ENCODE peak calls at places on chromosomes 4 and X, in ten cellular contexts. B is OCI-LY7, M is A549, A is AG10803, L is AG09309, J is H7, G is tibial nerve, U is iPS DF 6.9, F is breast epithelium, T is endodermal cell. Z is an unnamed sample.

GRCh38 chrX:2677764-2678163 is 13.3 kb upstream of the CD99 start:
- DNase-seq in B (no peak), M (peak), A (peak), L (peak), J (no peak), G (peak), U (no peak), F (peak), T (peak), Z (no peak)

GRCh38 chr4:73718375-73719373 is 21.7 kb upstream of the CXCL8 start:
- DNase-seq in B (no peak), M (no peak), A (peak), L (no peak), J (no peak), G (no peak), U (no peak), F (no peak), T (no peak), Z (peak)

GRCh38 chr4:180923476-180923875 is 1319.7 kb upstream of the TENM3 start:
- DNase-seq in B (no peak), M (no peak), A (peak), L (peak), J (no peak), G (no peak), U (no peak), F (no peak), T (no peak), Z (no peak)

GRCh38 chr4:55733874-55734437 is 85.6 kb upstream of the EXOC1L start:
- DNase-seq in B (no peak), M (peak), A (peak), L (no peak), J (no peak), G (peak), U (no peak), F (peak), T (no peak), Z (no peak)

GRCh38 chrX:116277391-116277790 is 106.8 kb downstream of the AGTR2 start:
- DNase-seq in B (no peak), M (no peak), A (peak), L (no peak), J (no peak), G (no peak), U (no peak), F (no peak), T (no peak), Z (no peak)

GRCh38 chrX:124393659-124394058 is 47.3 kb downstream of the SH2D1A start:
- DNase-seq in B (no peak), M (no peak), A (no peak), L (no peak), J (no peak), G (no peak), U (no peak), F (no peak), T (no peak), Z (no peak)

GRCh38 chr4:77805802-77806201 is 13.4 kb downstream of the CNOT6L start:
- DNase-seq in B (no peak), M (no peak), A (no peak), L (no peak), J (no peak), G (no peak), U (no peak), F (no peak), T (no peak), Z (no peak)

GRCh38 chrX:79268788-79269187 is 98.3 kb downstream of the ITM2A start:
- DNase-seq in B (no peak), M (no peak), A (no peak), L (no peak), J (no peak), G (no peak), U (no peak), F (no peak), T (no peak), Z (no peak)

GRCh38 chr4:62709618-62710252 is 1509.6 kb downstream of the ADGRL3 start:
- DNase-seq in B (peak), M (peak), A (no peak), L (no peak), J (no peak), G (no peak), U (no peak), F (no peak), T (no peak), Z (no peak)

GRCh38 chrX:81259714-81260395 is 58.0 kb downstream of the SH3BGRL start:
- DNase-seq in B (no peak), M (no peak), A (peak), L (no peak), J (no peak), G (no peak), U (no peak), F (no peak), T (no peak), Z (no peak)

GRCh38 chr4:107951551-107951950 is 20.2 kb downstream of the CYP2U1 start:
- DNase-seq in B (no peak), M (no peak), A (peak), L (peak), J (no peak), G (no peak), U (no peak), F (no peak), T (no peak), Z (no peak)

GRCh38 chr4:155007660-155008176 is 200.7 kb upstream of the NPY2R start:
- DNase-seq in B (no peak), M (no peak), A (no peak), L (no peak), J (no peak), G (no peak), U (no peak), F (no peak), T (no peak), Z (no peak)

GRCh38 chrX:153339662-153340061 is 5.7 kb downstream of the ZNF275 start:
- DNase-seq in B (no peak), M (no peak), A (no peak), L (no peak), J (no peak), G (no peak), U (no peak), F (no peak), T (no peak), Z (no peak)

GRCh38 chrX:21725498-21725897 is 32.4 kb downstream of the SMPX start:
- DNase-seq in B (no peak), M (peak), A (peak), L (no peak), J (peak), G (no peak), U (no peak), F (no peak), T (no peak), Z (no peak)

GRCh38 chr4:7894677-7895181 is 44.9 kb downstream of the AFAP1 start:
- DNase-seq in B (no peak), M (no peak), A (no peak), L (no peak), J (no peak), G (no peak), U (no peak), F (no peak), T (no peak), Z (no peak)

GRCh38 chr4:86961605-86962295 is 26.9 kb downstream of the AFF1 start:
- DNase-seq in B (peak), M (peak), A (peak), L (no peak), J (no peak), G (no peak), U (no peak), F (no peak), T (no peak), Z (peak)

GRCh38 chr4:8185930-8186329 is 13.2 kb upstream of the SH3TC1 start:
- DNase-seq in B (no peak), M (no peak), A (peak), L (no peak), J (no peak), G (no peak), U (no peak), F (no peak), T (no peak), Z (no peak)

GRCh38 chr4:39559641-39560040 is 32.4 kb upstream of the UGDH start:
- DNase-seq in B (no peak), M (peak), A (peak), L (no peak), J (no peak), G (no peak), U (no peak), F (no peak), T (no peak), Z (no peak)

GRCh38 chrX:118495958-118496762 is 545 bp downstream of the DOCK11 start:
- DNase-seq in B (peak), M (peak), A (no peak), L (no peak), J (peak), G (peak), U (no peak), F (peak), T (peak), Z (peak)

GRCh38 chr4:41647368-41647767 is 101.2 kb downstream of the PHOX2B start:
- DNase-seq in B (no peak), M (no peak), A (no peak), L (no peak), J (no peak), G (no peak), U (no peak), F (no peak), T (no peak), Z (no peak)

GRCh38 chrX:10569946-10570345 is 50.4 kb downstream of the MID1 start:
- DNase-seq in B (no peak), M (no peak), A (no peak), L (no peak), J (no peak), G (no peak), U (no peak), F (no peak), T (no peak), Z (no peak)

GRCh38 chr4:40176602-40177001 is 20.2 kb upstream of the RHOH start:
- DNase-seq in B (no peak), M (no peak), A (no peak), L (no peak), J (peak), G (no peak), U (no peak), F (no peak), T (peak), Z (no peak)

GRCh38 chr4:148926861-148927260 is 484.6 kb upstream of the NR3C2 start:
- DNase-seq in B (no peak), M (no peak), A (peak), L (no peak), J (no peak), G (no peak), U (no peak), F (no peak), T (no peak), Z (no peak)

GRCh38 chrX:15298201-15298600 is 17.2 kb downstream of the ASB11 start:
- DNase-seq in B (no peak), M (no peak), A (no peak), L (no peak), J (no peak), G (no peak), U (no peak), F (no peak), T (no peak), Z (no peak)

GRCh38 chrX:119755981-119756533 is 2.3 kb upstream of the SOWAHD start:
- DNase-seq in B (peak), M (no peak), A (no peak), L (no peak), J (no peak), G (no peak), U (no peak), F (no peak), T (no peak), Z (peak)

GRCh38 chrX:107541244-107541643 is 87.1 kb upstream of the PRPS1 start:
- DNase-seq in B (peak), M (no peak), A (peak), L (no peak), J (no peak), G (no peak), U (no peak), F (no peak), T (no peak), Z (no peak)

GRCh38 chr4:182881928-182882327 is 35.3 kb downstream of the DCTD start:
- DNase-seq in B (no peak), M (no peak), A (peak), L (no peak), J (no peak), G (no peak), U (no peak), F (no peak), T (no peak), Z (no peak)

GRCh38 chr4:99252746-99253145 is 33.7 kb upstream of the ADH6 start:
- DNase-seq in B (no peak), M (no peak), A (no peak), L (no peak), J (no peak), G (no peak), U (no peak), F (no peak), T (no peak), Z (no peak)

GRCh38 chrX:437636-438390 is 51.1 kb upstream of the PPP2R3B start:
- DNase-seq in B (no peak), M (no peak), A (no peak), L (no peak), J (peak), G (no peak), U (no peak), F (no peak), T (peak), Z (no peak)

GRCh38 chrX:130861462-130861861 is 41.5 kb downstream of the ENOX2 start:
- DNase-seq in B (no peak), M (no peak), A (no peak), L (no peak), J (no peak), G (no peak), U (no peak), F (no peak), T (no peak), Z (no peak)

GRCh38 chr4:182576609-182577289 is 333.5 kb downstream of the TENM3 start:
- DNase-seq in B (no peak), M (no peak), A (no peak), L (no peak), J (peak), G (no peak), U (no peak), F (no peak), T (peak), Z (no peak)

GRCh38 chrX:154140742-154141141 is 3.3 kb upstream of the OPN1LW start:
- DNase-seq in B (no peak), M (no peak), A (no peak), L (no peak), J (no peak), G (no peak), U (no peak), F (no peak), T (no peak), Z (no peak)

GRCh38 chrX:13506574-13506973 is 62.8 kb upstream of the EGFL6 start:
- DNase-seq in B (peak), M (peak), A (peak), L (peak), J (peak), G (no peak), U (no peak), F (no peak), T (peak), Z (no peak)

GRCh38 chr4:76790377-76790776 is 107.6 kb downstream of the SOWAHB start:
- DNase-seq in B (no peak), M (no peak), A (no peak), L (no peak), J (no peak), G (no peak), U (no peak), F (no peak), T (no peak), Z (no peak)

GRCh38 chr4:105088110-105088879 is 58.4 kb upstream of the TET2 start:
- DNase-seq in B (no peak), M (peak), A (peak), L (peak), J (no peak), G (peak), U (peak), F (no peak), T (peak), Z (no peak)

GRCh38 chr4:184143770-184144564 is 73.7 kb downstream of the ENPP6 start:
- DNase-seq in B (no peak), M (no peak), A (no peak), L (no peak), J (peak), G (no peak), U (no peak), F (no peak), T (peak), Z (no peak)

GRCh38 chr4:105613326-105613725 is 60.9 kb downstream of the ARHGEF38 start:
- DNase-seq in B (no peak), M (no peak), A (no peak), L (no peak), J (no peak), G (no peak), U (no peak), F (peak), T (no peak), Z (no peak)

GRCh38 chr4:152734015-152734698 is 45.4 kb downstream of the TIGD4 start:
- DNase-seq in B (no peak), M (no peak), A (no peak), L (no peak), J (no peak), G (no peak), U (no peak), F (no peak), T (peak), Z (no peak)

GRCh38 chr4:113468165-113469022 is 293.1 kb downstream of the CAMK2D start:
- DNase-seq in B (no peak), M (peak), A (peak), L (peak), J (peak), G (peak), U (peak), F (peak), T (peak), Z (no peak)
- H3K4me3 ChIP-seq in B (no peak), M (no peak), A (peak), L (no peak), J (no peak), G (no peak), U (no peak), F (no peak), T (no peak), Z (no peak)

GRCh38 chr4:109910261-109910660 is 2.4 kb upstream of the EGF start:
- DNase-seq in B (no peak), M (no peak), A (no peak), L (no peak), J (no peak), G (no peak), U (no peak), F (no peak), T (no peak), Z (no peak)

GRCh38 chr4:109913842-109914241 is 1.2 kb downstream of the EGF start:
- DNase-seq in B (no peak), M (no peak), A (no peak), L (no peak), J (no peak), G (no peak), U (no peak), F (no peak), T (no peak), Z (no peak)

GRCh38 chr4:109914356-109914755 is 1.7 kb downstream of the EGF start:
- DNase-seq in B (no peak), M (no peak), A (no peak), L (no peak), J (no peak), G (no peak), U (no peak), F (no peak), T (no peak), Z (no peak)

GRCh38 chr4:109915385-109916002 is 2.8 kb downstream of the EGF start:
- DNase-seq in B (no peak), M (no peak), A (no peak), L (no peak), J (no peak), G (no peak), U (no peak), F (no peak), T (no peak), Z (no peak)

DNA sequence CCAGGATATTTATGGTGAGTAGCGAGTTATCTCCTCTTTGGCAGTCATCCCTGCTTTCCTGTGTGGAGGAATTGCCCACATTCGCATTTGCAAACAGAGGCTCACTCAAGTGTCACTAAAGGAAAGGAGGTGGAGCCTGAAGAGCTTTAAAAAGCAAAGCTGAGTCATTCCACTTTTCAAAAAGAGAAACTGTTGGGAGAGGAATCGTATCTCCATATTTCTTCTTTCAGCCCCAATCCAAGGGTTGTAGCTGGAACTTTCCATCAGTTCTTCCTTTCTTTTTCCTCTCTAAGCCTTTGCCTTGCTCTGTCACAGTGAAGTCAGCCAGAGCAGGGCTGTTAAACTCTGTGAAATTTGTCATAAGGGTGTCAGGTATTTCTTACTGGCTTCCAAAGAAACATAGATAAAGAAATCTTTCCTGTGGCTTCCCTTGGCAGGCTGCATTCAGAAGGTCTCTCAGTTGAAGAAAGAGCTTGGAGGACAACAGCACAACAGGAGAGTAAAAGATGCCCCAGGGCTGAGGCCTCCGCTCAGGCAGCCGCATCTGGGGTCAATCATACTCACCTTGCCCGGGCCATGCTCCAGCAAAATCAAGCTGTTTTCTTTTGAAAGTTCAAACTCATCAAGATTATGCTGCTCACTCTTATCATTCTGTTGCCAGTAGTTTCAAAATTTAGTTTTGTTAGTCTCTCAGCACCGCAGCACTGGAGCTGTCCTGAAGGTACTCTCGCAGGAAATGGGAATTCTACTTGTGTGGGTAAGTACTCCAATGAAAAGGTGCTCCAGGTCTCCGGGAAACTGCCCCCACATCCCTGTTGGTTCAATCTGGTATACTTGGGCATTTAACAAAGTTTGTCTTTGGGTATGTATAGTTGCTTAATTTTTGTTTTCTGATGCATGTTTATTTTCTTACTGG is at the start of gene EGF:
- DNase-seq in B (no peak), M (peak), A (peak), L (peak), J (no peak), G (no peak), U (no peak), F (no peak), T (peak), Z (no peak)
- H3K4me3 ChIP-seq in B (no peak), M (no peak), A (no peak), L (no peak), J (peak), G (no peak), U (no peak), F (no peak), T (peak), Z (no peak)

DNA sequence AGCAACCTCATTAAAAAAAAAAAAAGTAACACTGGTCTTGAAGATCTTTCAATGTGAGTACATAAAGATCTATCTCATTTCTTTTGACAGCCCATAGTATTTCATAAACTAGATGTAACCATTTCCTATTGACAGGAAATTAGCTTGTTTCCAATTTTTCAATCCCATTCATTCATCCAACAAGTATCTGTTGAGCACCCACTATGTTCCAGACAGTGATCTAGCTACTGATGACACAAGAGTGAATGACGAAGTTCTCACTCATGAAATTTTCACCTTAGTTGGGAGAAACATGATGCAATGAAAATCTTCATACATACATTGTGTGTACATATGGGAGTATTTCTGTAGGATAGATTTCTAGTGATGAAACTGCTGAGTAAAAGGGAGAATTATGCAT is 1.7 kb downstream of the CD38 start:
- DNase-seq in B (no peak), M (no peak), A (no peak), L (no peak), J (no peak), G (no peak), U (no peak), F (no peak), T (no peak), Z (no peak)
- H3K4me3 ChIP-seq in B (peak), M (peak), A (peak), L (no peak), J (no peak), G (peak), U (no peak), F (no peak), T (peak), Z (peak)

DNA sequence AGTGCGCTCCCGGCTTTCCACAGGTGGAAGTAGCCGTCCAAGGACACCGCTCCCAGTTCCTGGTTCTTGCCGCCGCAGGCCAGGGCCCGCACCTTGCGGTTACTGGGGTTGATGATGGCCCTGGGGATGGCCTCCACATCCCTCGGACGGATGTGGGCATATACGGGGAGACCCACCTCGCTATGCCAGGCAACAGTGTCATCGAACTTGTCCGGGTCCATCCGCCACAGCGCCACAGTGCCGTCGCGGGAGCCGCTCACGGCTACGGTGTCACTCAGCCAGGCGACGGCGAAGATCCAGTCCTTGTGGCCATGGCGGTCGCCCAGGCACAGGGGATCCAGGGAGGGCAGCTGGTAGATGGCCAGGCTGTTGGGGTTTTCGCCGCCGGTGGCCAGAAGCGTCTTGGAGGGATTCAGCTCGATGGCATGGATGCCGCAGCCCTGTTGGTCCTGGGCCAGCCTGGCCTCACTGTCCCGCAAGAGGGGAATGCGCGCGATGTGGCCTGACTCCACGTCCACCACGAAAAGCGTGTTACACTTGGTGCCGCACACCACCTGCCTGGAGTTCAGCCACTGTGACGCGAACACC is 795 bp downstream of the DCAF12L1 start:
- DNase-seq in B (no peak), M (no peak), A (no peak), L (no peak), J (peak), G (no peak), U (no peak), F (no peak), T (no peak), Z (no peak)
- H3K4me3 ChIP-seq in B (no peak), M (no peak), A (no peak), L (no peak), J (peak), G (no peak), U (peak), F (no peak), T (no peak), Z (no peak)

Z was measured in GM12864.